ENCODE peak calls at places on chromosome 9, in four cellular contexts. U is thoracic aorta; G is CD8-positive, alpha-beta memory T cell; B is A673. R is an unnamed sample. For H3K4me1, the result is how much of the 10 kb centered on the place peaks cover.

GRCh38 chr9:125484632-125485282 is 222.3 kb downstream of the MAPKAP1 start:
- DNase-seq in U (no peak), B (no peak), G (no peak), R (peak)

GRCh38 chr9:22203371-22204138 is 194.4 kb upstream of the CDKN2B start:
- DNase-seq in G (no peak), B (no peak), U (no peak), R (no peak)

GRCh38 chr9:2192356-2192979 is 177.3 kb downstream of the SMARCA2 start:
- DNase-seq in G (no peak), B (no peak), U (no peak), R (no peak)

GRCh38 chr9:79660615-79661014 is 88.8 kb downstream of the TLE4 start:
- DNase-seq in G (no peak), B (no peak), U (no peak), R (no peak)

GRCh38 chr9:118896356-118897000 is 472.8 kb downstream of the BRINP1 start:
- DNase-seq in U (no peak), B (peak), G (no peak), R (no peak)

GRCh38 chr9:20319641-20320337 is 302.5 kb downstream of the MLLT3 start:
- DNase-seq in B (no peak), G (no peak), U (no peak), R (no peak)

GRCh38 chr9:92026206-92027002 is 76.4 kb upstream of the ROR2 start:
- DNase-seq in U (no peak), B (no peak), G (no peak), R (no peak)

GRCh38 chr9:135282001-135282731 is 194.7 kb downstream of the OLFM1 start:
- DNase-seq in U (no peak), B (peak), G (no peak), R (peak)

GRCh38 chr9:94948567-94949235 is 222.2 kb downstream of the AOPEP start:
- DNase-seq in G (no peak), B (no peak), U (no peak), R (no peak)

GRCh38 chr9:134642385-134643181 is 980 bp downstream of the COL5A1 start:
- DNase-seq in U (no peak), G (no peak), B (peak), R (peak)

GRCh38 chr9:14782652-14783051 is 60.1 kb upstream of the CER1 start:
- DNase-seq in U (no peak), G (no peak), B (no peak), R (no peak)

GRCh38 chr9:84511651-84512050 is 157.9 kb upstream of the NTRK2 start:
- DNase-seq in G (no peak), B (no peak), U (no peak), R (no peak)

GRCh38 chr9:6195714-6196360 is 19.8 kb upstream of the IL33 start:
- DNase-seq in G (no peak), U (no peak), B (no peak), R (no peak)

GRCh38 chr9:20701058-20701457 is 17.0 kb downstream of the FOCAD start:
- DNase-seq in G (no peak), U (no peak), B (no peak), R (no peak)

GRCh38 chr9:11356101-11356500 is 743.3 kb upstream of the PTPRD start:
- DNase-seq in U (no peak), G (no peak), B (peak), R (no peak)

GRCh38 chr9:94173632-94174031 is 85.5 kb upstream of the ZNF169 start:
- DNase-seq in B (no peak), U (no peak), G (no peak), R (no peak)

GRCh38 chr9:4086119-4087088 is 213.5 kb downstream of the GLIS3 start:
- DNase-seq in G (no peak), B (peak), U (no peak), R (no peak)

DNA sequence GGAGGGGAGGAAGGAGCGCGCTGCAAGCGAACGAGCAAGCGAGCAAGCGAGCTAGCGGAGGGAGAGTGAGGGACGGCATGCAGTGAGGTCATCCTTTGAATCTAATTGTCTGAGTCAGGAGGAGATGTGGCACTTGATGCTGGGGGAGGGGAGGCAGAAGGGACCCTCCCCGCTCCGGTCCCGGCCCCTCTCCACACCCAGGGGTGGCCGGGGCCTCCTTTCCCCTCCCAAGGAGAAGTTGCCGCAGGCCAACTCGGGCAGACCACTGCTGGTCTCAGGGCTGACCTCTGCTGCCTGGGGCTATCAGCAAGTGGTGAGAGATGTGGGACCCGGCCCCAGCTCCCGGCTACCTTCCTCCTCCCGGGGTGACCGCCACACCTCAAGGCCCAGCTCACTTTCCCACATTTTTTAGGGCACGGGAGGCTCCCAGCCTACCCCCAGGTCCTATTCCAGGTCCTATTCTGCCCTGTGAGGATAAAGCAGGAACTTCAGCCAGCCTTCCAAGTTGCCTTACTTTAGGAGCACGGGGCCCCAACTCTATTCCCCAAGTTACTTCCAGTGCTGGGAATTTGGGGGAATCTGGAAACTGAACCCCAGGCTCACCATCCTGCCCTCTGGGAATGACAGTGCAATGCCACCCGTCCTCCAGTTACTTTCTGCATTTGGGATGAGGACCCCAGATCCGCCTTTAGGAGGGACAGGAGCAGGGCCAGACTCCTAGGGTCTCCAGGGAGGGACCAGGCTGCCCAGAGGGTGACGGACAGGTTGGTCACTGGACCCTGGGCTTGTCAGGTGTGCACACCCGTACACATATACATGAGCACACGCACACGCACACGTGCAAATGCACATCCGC is 11.1 kb downstream of the CNTFR start:
- DNase-seq in G (no peak), B (peak), U (no peak), R (peak)
- H3K4me1 ChIP-seq in G (under half), B (under half), U (under half), R (under half)

DNA sequence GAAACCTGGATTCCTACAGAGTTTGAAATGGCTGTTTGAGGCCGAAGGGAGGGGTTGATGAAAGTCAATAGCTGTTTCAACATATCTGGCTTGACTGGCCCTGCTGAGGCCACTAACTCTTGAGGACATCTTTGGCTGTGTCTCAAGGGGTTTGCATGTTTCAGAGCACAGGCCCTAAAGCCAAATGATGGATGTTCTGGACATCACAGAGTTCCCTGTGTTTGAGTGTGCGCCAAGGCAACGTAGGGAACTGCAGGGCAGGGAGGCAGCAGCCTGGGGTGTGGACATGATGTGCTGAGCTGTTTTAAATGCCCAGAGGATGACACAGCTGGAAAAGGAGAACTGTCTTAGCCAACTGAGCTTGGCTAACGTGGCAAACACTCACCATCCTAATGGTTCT is 89.6 kb downstream of the RAPGEF1 start:
- DNase-seq in B (no peak), G (no peak), U (no peak), R (no peak)
- H3K4me1 ChIP-seq in B (under half), G (under half), U (under half), R (under half)

DNA sequence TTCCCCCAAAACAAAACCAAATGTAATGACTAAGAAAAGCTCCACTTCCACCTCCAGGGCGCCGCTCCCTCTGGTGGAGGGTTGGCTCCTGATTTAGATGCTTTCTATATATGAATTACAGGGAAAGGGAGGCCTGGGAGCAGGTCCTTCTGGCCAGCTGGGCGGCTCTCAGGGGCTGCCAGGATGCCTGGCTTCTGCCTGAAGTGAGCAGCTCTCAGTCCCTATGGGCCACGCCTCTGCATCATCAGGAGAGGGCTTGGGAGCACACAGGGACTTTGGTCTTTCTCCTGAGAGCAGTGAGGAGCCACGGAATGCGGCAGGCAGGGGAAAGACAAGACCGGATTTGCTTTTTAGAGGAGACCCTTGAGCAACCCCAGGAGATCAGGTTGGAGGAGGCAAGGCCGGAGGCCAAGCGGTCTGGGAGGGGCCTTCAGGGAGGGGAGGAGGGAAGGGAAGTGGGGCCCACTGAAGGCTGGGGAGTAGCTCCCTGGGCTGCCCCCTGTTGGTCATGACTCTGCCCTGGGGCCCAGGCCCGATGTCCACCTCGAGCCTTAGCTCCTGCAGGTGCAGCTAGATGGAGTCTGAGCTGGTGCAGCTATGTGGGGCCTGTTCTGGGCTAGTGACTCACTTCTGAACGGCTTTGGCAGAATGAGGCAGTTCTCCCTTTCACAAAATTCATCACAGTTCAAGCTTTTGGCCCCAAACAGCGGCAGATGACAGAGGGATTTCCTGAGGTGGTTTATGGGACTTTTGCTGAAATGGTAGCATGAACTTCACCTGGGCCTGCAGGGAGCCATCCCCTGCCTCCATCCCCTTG is 11.3 kb upstream of the GRHPR start:
- DNase-seq in U (no peak), B (peak), G (no peak), R (no peak)
- H3K4me1 ChIP-seq in U (under half), B (under half), G (under half), R (under half)

DNA sequence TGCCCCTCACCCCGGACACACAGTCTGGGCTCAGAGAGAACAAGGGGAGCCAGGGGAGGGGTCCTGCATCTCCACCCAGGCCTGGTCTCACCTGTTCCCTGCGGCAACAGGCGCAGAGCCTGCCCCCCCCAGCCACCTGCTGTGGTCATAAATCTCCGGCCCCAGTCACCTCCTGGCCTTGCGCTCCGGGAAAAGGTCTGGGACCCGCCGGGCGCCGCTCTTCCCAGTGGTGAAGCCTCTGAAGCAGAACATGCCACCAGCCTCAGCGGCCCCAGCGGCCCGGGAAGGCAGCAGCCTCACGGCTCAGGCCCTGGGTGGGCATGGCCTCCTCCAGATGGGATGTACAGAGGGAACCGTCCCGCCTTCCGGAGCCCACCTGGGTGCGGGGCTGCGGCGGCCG is 20.6 kb downstream of the NOTCH1 start:
- DNase-seq in U (no peak), G (no peak), B (no peak), R (no peak)
- H3K4me1 ChIP-seq in U (under half), G (under half), B (under half), R (under half)

DNA sequence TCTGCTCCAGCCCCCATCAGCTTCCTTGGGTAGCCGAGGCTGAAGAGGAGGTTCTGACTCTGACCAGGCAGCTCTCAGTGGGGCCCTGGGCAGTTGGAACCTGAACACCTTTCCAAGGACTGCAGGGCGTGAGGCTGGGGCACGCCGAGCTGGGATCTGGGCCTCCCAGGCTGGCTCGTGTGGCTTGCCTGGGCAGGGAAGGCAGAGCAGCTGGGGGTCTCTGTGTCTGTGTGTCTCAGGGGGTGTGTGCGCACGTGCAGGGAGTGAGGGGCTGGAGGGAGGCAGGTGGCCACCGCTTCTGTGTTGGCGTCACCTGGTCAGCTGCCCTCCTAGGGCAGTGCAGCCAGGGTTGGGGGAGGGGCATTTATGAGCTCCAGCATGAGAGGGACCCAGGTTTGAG is 4.3 kb downstream of the ADAMTSL2 start:
- DNase-seq in B (no peak), G (no peak), U (no peak), R (no peak)
- H3K4me1 ChIP-seq in B (under half), G (under half), U (under half), R (under half)

DNA sequence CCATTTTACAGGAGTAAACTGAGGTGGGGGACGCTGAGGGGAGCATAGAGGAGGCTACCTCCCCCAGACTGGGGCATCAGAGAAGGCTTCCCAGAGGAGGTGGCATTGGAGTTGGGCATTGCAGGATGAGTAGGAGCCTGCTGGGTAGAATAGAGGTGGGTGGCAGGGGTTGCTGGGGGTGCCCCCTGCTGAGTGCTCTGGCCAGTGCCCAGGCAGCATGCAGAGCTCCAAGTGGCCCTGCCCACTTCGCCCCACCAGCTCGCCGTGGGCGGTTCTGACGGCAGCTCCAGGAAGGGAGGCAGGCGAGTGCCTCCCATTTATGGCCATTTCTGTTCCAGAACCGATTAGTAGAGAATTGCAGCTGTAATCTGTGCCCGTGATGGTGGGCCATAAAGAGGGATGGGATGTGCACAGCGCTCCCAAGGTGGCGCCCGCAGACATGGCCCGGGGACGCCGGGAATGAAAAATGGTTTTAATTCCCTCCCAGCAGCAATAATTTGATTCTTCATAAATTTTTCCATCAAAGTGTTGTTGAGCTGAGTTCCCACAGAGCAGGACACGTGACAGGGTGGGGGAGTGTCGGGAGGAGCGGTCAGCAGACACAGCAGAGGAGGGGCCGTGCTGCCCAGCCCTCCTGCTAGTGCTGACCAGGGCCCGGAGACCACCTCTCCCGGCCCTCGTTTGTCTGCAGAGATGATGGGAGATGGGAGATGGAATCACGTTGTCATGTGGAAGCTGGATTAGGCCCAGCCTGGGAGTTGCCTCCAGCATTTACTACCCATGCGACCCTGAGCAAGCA is 75.5 kb downstream of the LMX1B start:
- DNase-seq in U (no peak), B (no peak), G (no peak), R (no peak)
- H3K4me1 ChIP-seq in U (under half), B (under half), G (under half), R (under half)

DNA sequence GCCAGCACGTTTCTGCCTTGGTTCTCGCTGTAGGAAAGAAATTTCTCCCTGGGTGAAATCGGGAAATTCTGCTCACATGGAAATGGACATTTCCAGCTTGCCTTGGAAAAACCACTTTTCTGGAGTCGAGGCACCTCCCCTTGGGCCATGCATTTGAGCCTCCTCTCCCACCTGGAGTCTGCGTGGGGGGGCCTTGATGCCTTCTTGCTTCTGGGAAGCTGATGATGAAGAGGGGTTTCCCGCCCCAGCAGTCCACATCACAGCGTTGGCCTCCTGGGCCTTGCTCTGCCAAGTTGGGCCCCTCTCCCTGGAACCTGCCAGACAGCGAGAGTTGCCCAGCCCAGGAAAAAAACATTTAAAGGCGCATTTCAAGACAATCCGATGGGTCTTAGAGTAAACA is 1.8 kb upstream of the ASB6 start:
- DNase-seq in U (no peak), B (no peak), G (no peak), R (no peak)
- H3K4me1 ChIP-seq in U (under half), B (under half), G (under half), R (under half)

R was measured in ovary.